ENCODE peak calls at places on chromosomes 11 and 22, in six cellular contexts. I, Q, Z, R, U and G are unnamed samples.

GRCh38 chr11:17553249-17553546 is 6.1 kb downstream of the OTOG start:
- DNase-seq in R (no peak), I (no peak), Q (no peak), Z (no peak), U (no peak), G (no peak)

GRCh38 chr11:65355013-65355775 is 643 bp downstream of the TIGD3 start:
- DNase-seq in Q (no peak), I (peak; percentile 15), U (peak; percentile 37), R (no peak), Z (peak; percentile 42), G (no peak)

GRCh38 chr11:1549355-1550330 is 22.4 kb downstream of the DUSP8 start:
- DNase-seq in U (no peak), R (no peak), Z (no peak), Q (no peak), I (no peak), G (no peak)

GRCh38 chr11:85346484-85346883 is 280.7 kb downstream of the DLG2 start:
- DNase-seq in Q (no peak), I (no peak), R (no peak), U (no peak), Z (no peak), G (no peak)

GRCh38 chr11:18721576-18722292 is 4.3 kb downstream of the IGSF22 start:
- DNase-seq in Z (peak; percentile 52), I (peak; percentile 52), R (peak; percentile 46), Q (peak; percentile 31), U (peak; percentile 67), G (peak; percentile 50)

GRCh38 chr11:31477528-31478255 is 31.7 kb downstream of the IMMP1L start:
- DNase-seq in Z (no peak), Q (no peak), R (no peak), U (no peak), I (no peak), G (no peak)

GRCh38 chr11:76791861-76792260 is 8.7 kb downstream of the TSKU start:
- DNase-seq in I (peak; percentile 78), Q (peak; percentile 78), Z (no peak), R (peak; percentile 79), U (peak; percentile 16), G (no peak)

GRCh38 chr11:73404048-73404447 is 27.8 kb downstream of the RELT start:
- DNase-seq in Q (peak; percentile 29), R (peak; percentile 59), U (peak; percentile 70), I (peak; percentile 69), Z (peak; percentile 42), G (no peak)

GRCh38 chr11:45092901-45093760 is 53.3 kb upstream of the PRDM11 start:
- DNase-seq in I (peak; percentile 63), Z (no peak), U (no peak), Q (peak; percentile 51), R (peak; percentile 85), G (no peak)

GRCh38 chr22:47288640-47289039 is 526.2 kb downstream of the TBC1D22A start:
- DNase-seq in U (no peak), Z (no peak), I (no peak), Q (no peak), R (no peak), G (no peak)
- TF ChIP-seq CTCF in U (no peak), Z (no peak), I (no peak), Q (no peak), R (no peak), G (no peak)

GRCh38 chr11:129230006-129230405 is 37.9 kb upstream of the ARHGAP32 start:
- DNase-seq in R (no peak), I (peak; percentile 34), U (no peak), Q (peak; percentile 34), Z (no peak), G (no peak)
- TF ChIP-seq CTCF in R (no peak), I (no peak), U (no peak), Q (no peak), Z (no peak), G (no peak)

GRCh38 chr11:124745835-124746620 is 6.0 kb downstream of the VSIG2 start:
- DNase-seq in U (no peak), Z (no peak), R (no peak), I (no peak), Q (no peak), G (no peak)
- TF ChIP-seq CTCF in U (no peak), Z (peak; percentile 52), R (peak; percentile 57), I (no peak), Q (peak; percentile 25), G (peak; percentile 49)

GRCh38 chr11:69009441-69010211 is 3.4 kb downstream of the MRGPRF start:
- DNase-seq in Z (no peak), Q (no peak), U (peak; percentile 32), I (no peak), R (no peak), G (no peak)
- TF ChIP-seq CTCF in Z (no peak), Q (no peak), U (no peak), I (no peak), R (no peak), G (no peak)